ENCODE peak calls at places on chromosomes 2 and 18, in nine cellular contexts. G, K, C, W, A, V, O, P and Z are unnamed samples.

GRCh38 chr2:230748087-230748486 is 35.4 kb downstream of the CAB39 start:
- DNase-seq in G (no peak), K (no peak), C (no peak), W (peak; percentile 80), A (no peak), V (no peak), O (no peak), P (no peak), Z (no peak)

GRCh38 chr2:128640847-128641360 is 322.2 kb upstream of the HS6ST1 start:
- DNase-seq in G (no peak), K (peak; percentile 40), C (peak; percentile 49), W (no peak), A (peak; percentile 21), V (no peak), O (no peak), P (no peak), Z (no peak)

GRCh38 chr18:59627414-59627813 is 69.8 kb downstream of the CCBE1 start:
- DNase-seq in G (no peak), K (no peak), C (no peak), W (no peak), A (no peak), V (no peak), O (no peak), P (no peak), Z (no peak)

GRCh38 chr18:22347624-22348511 is 69.8 kb downstream of the CTAGE1 start:
- DNase-seq in G (peak; percentile 53), K (peak; percentile 69), C (no peak), W (peak; percentile 30), A (no peak), V (no peak), O (no peak), P (no peak), Z (no peak)

GRCh38 chr2:190837417-190837816 is 43.2 kb upstream of the GLS start:
- DNase-seq in G (no peak), K (no peak), C (no peak), W (peak; percentile 80), A (no peak), V (no peak), O (peak; percentile 55), P (no peak), Z (no peak)

GRCh38 chr2:14633031-14633430 is 514 bp downstream of the LRATD1 start:
- DNase-seq in G (no peak), K (peak; percentile 52), C (no peak), W (no peak), A (no peak), V (no peak), O (no peak), P (no peak), Z (no peak)

GRCh38 chr18:45155526-45155925 is 459.8 kb upstream of the SLC14A2 start:
- DNase-seq in G (no peak), K (no peak), C (no peak), W (peak; percentile 19), A (no peak), V (no peak), O (no peak), P (no peak), Z (no peak)

GRCh38 chr2:3443083-3443482 is 63.6 kb downstream of the TRAPPC12 start:
- DNase-seq in G (no peak), K (peak; percentile 29), C (peak; percentile 60), W (no peak), A (peak; percentile 26), V (no peak), O (no peak), P (no peak), Z (no peak)

DNA sequence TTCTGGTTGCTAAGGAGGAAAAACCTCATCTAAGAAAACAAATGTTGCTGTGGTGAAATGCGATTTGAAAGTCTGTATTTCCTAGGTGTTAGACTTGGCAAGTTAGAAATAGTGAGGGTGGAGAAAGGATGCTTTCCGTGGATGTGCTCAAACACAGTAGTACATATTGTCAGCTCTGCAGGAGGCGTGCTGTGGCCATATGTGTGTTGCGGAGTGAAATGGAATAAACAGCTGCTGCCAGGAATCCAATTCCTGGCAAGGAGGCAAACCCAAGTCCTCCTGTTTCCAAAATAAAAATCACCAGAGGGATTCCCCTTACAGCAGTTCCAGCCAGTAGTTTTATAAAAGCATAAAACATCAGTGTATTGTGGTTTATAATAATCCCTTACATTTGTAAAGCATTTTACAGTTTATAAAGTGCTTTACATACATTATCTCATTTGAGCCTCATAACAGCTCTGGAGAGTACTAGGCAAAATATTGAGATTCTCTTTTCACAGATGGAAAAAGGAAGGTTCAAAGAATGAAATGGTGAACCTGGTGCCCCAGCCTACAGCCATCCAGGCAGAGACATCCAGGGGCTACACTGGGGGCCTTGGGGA is 205.8 kb downstream of the AGPS start:
- DNase-seq in G (no peak), K (no peak), C (no peak), W (peak; percentile 45), A (peak; percentile 67), V (peak; percentile 35), O (no peak), P (peak; percentile 38), Z (no peak)
- H3K4me3 ChIP-seq in G (no peak overlapping the region), K (no peak overlapping the region), C (no peak overlapping the region), W (no peak overlapping the region), A (no peak overlapping the region), V (no peak overlapping the region), O (no peak overlapping the region), P (no peak overlapping the region), Z (no peak overlapping the region)

GRCh38 chr2:85411405-85411748 is 1.2 kb upstream of the CAPG start:
- DNase-seq in G (no peak), K (no peak), C (no peak), W (no peak), A (no peak), V (no peak), O (no peak), P (no peak), Z (no peak)

GRCh38 chr2:85410584-85411404 is 628 bp upstream of the CAPG start:
- DNase-seq in G (no peak), K (no peak), C (no peak), W (peak; percentile 32), A (no peak), V (no peak), O (no peak), P (no peak), Z (no peak)

GRCh38 chr2:85405076-85405402 is 5.1 kb downstream of the CAPG start:
- DNase-seq in G (no peak), K (no peak), C (no peak), W (peak; percentile 15), A (no peak), V (no peak), O (no peak), P (no peak), Z (no peak)

GRCh38 chr2:85413592-85414421 is 3.6 kb upstream of the CAPG start:
- DNase-seq in G (peak; percentile 23), K (no peak), C (no peak), W (peak; percentile 59), A (no peak), V (no peak), O (no peak), P (no peak), Z (no peak)

DNA sequence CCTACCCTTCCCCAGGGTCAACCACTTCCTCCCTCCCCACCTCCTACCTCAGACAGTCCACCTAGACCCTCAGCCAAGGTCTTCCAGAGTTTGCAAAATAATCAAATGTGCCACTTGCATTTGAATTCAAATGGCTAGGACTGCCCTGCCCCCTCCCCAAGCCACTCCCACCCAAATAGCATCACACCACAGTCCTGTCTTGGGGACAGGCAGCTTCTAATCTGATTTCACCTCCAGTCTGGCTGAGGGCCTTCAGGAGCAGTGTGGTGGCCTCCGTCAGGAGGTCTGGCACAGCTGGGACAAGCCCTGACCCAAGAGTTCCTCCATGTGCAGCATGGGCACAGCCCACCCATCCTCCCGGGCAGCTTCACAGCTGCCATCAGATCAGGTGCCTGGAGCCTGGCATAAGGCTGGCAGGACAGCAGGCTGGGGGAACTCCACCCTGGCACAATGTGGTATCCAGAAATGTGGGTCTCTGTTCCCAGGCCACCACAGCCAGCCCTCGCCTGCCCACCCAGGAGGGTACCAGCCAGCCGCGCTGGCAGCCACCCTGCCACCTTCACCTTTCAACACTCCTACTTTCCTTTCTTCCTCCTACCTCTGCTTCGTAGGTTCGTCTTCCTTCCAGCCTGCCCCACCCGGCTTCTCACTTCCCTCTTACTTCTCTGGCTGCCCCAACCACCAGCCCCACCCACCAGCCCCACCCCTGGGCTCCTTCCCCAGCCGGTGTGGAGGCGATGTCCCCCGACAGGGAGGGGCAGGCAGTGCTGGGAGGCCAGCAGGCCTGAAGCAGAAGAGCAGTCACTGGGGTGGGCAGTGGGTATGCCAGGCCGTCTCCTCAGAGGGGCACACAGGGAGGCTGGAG is at the start of gene CAPG:
- DNase-seq in G (no peak), K (no peak), C (peak; percentile 90), W (peak; percentile 23), A (peak; percentile 91), V (no peak), O (peak; percentile 55), P (peak; percentile 68), Z (no peak)
- H3K4me1 ChIP-seq in G (peaks cover 5% of the 10 kb centered on the region), K (peaks cover 7% of the 10 kb centered on the region), C (peaks cover 72% of the 10 kb centered on the region), W (peaks cover 4% of the 10 kb centered on the region), A (peaks cover 85% of the 10 kb centered on the region), V (peaks cover 20% of the 10 kb centered on the region), O (peaks cover 37% of the 10 kb centered on the region), P (peaks cover 10% of the 10 kb centered on the region), Z (peaks cover 12% of the 10 kb centered on the region)

GRCh38 chr2:80638759-80639158 is 334.2 kb upstream of the LRRTM1 start:
- DNase-seq in G (peak; percentile 50), K (no peak), C (no peak), W (no peak), A (no peak), V (no peak), O (no peak), P (no peak), Z (no peak)

GRCh38 chr2:80642465-80642864 is 337.9 kb upstream of the LRRTM1 start:
- DNase-seq in G (no peak), K (no peak), C (no peak), W (no peak), A (no peak), V (no peak), O (no peak), P (no peak), Z (no peak)

DNA sequence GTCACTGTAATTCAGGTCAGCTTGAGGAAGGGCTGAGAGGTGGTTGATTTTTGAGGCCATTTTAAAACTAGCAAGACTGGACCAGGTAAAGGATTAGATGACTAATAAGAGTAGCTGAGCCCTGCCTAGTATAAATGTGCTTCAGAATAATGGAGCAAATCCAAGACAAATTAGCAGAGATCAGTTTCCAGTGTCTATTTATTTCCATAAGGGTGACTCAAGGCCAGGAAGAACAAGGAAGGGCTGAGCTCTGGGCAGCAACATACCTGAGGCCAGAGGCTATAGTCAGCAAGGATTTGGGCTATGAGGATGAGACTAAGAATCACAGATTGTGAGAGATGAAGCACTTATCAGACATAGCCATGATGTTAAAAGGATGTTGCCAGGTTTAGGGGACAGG is 339.0 kb upstream of the LRRTM1 start:
- DNase-seq in G (no peak), K (no peak), C (no peak), W (no peak), A (no peak), V (no peak), O (no peak), P (no peak), Z (no peak)
- H3K9me3 ChIP-seq in G (no peaks in the 10 kb centered on the region), K (no peaks in the 10 kb centered on the region), C (no peaks in the 10 kb centered on the region), W (no peaks in the 10 kb centered on the region), A (no peaks in the 10 kb centered on the region), V (no peaks in the 10 kb centered on the region), O (peaks cover 4% of the 10 kb centered on the region), P (no peaks in the 10 kb centered on the region), Z (no peaks in the 10 kb centered on the region)

DNA sequence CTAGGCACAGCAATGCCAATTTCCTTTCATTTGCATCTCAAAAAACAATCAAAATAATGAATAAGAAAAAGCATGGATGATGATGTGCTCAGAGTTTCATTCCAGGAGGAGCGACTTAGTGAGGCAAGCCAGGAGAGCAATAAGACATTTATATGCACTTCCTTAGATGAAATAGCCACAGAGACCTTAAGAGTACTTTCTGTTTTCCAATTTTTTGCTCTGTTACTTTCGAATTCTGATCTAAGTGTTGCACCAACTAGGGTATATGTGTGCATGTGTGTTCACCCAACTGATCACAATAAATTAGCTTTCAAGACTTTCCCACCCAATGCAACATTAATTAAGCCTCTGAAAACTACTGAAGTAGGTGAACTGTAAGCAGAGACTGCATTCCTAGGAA is 709 bp downstream of the RAB27B start:
- DNase-seq in G (no peak), K (no peak), C (no peak), W (no peak), A (no peak), V (no peak), O (no peak), P (no peak), Z (no peak)
- H3K4me3 ChIP-seq in G (peak overlapping the region; percentile 51), K (no peak overlapping the region), C (peak overlapping the region; percentile 56), W (peak overlapping the region; percentile 63), A (peak overlapping the region; percentile 41), V (peak overlapping the region; percentile 66), O (peak overlapping the region; percentile 67), P (no peak overlapping the region), Z (no peak overlapping the region)